ENCODE peak calls at places on chromosomes 7 and 10, in ten cellular contexts. E is renal cortical epithelial cell, D is HS-27A, Q is aorta, P is NCI-H1694 treated with DMSO at 0.1 percent for 48 hours, C is sciatic nerve, K is neural crest cell, V is AG09309, I is Calu3, X is NCI-H2171 treated with DMSO at 0.1 percent for 48 hours. J is an unnamed sample.

GRCh38 chr7:5630670-5631069 is 150.8 kb downstream of the RNF216 start:
- DNase-seq in D (no peak), V (no peak), X (no peak), E (no peak), P (no peak), C (no peak), I (no peak), Q (no peak), K (no peak), J (no peak)

GRCh38 chr7:116672596-116673503 is 854 bp downstream of the MET start:
- DNase-seq in C (peak), K (no peak), D (no peak), E (peak), P (no peak), X (no peak), V (no peak), Q (no peak), I (peak), J (no peak)

GRCh38 chr7:106870983-106871410 is 5.9 kb downstream of the PIK3CG start:
- DNase-seq in C (no peak), P (no peak), K (no peak), V (no peak), I (no peak), X (no peak), E (peak), Q (no peak), D (no peak), J (no peak)

GRCh38 chr10:3691482-3691881 is 93.5 kb downstream of the KLF6 start:
- DNase-seq in X (no peak), C (no peak), P (no peak), E (no peak), I (no peak), D (no peak), K (no peak), V (no peak), Q (no peak), J (no peak)

GRCh38 chr10:25294032-25294926 is 119.5 kb downstream of the GPR158 start:
- DNase-seq in I (peak), V (no peak), D (no peak), X (no peak), K (no peak), E (peak), C (no peak), P (no peak), Q (no peak), J (no peak)

GRCh38 chr7:117269417-117269816 is 53.4 kb downstream of the WNT2 start:
- DNase-seq in P (no peak), C (no peak), I (no peak), E (peak), V (peak), K (no peak), X (no peak), D (peak), Q (no peak), J (no peak)

GRCh38 chr10:3468919-3469638 is 296.5 kb upstream of the PITRM1 start:
- DNase-seq in C (peak), V (peak), Q (peak), X (peak), K (no peak), D (peak), P (no peak), I (peak), E (peak), J (peak)

GRCh38 chr10:116444527-116445142 is 17.0 kb downstream of the PNLIPRP3 start:
- DNase-seq in Q (no peak), C (no peak), D (no peak), P (peak), K (peak), I (peak), E (peak), V (no peak), X (peak), J (peak)

GRCh38 chr7:155210386-155210785 is 87.3 kb upstream of the INSIG1 start:
- DNase-seq in E (no peak), V (no peak), C (no peak), I (peak), Q (peak), K (no peak), P (no peak), D (no peak), X (no peak), J (no peak)

GRCh38 chr10:75941181-75941580 is 509.8 kb downstream of the LRMDA start:
- DNase-seq in Q (no peak), V (no peak), X (no peak), I (no peak), D (no peak), E (no peak), K (no peak), P (no peak), C (no peak), J (no peak)

GRCh38 chr10:61757525-61758397 is 95.0 kb downstream of the CABCOCO1 start:
- DNase-seq in D (peak), P (no peak), C (no peak), X (no peak), V (peak), Q (no peak), K (no peak), E (peak), I (peak), J (no peak)

GRCh38 chr10:6995846-6996245 is 415.0 kb downstream of the SFMBT2 start:
- DNase-seq in D (no peak), I (no peak), P (no peak), X (no peak), K (no peak), E (no peak), V (no peak), C (no peak), Q (no peak), J (no peak)

GRCh38 chr10:109914966-109915365 is 8.3 kb downstream of the XPNPEP1 start:
- DNase-seq in K (no peak), Q (no peak), C (no peak), X (no peak), I (peak), E (peak), V (peak), P (no peak), D (peak), J (no peak)

J was measured in T47D.